ENCODE peak calls at places on chromosome 9, in four cellular contexts. W, H, E and X are unnamed samples.

GRCh38 chr9:112020680-112021596 is 124.3 kb downstream of the UGCG start:
- DNase-seq in W (no peak), H (no peak), E (no peak), X (no peak)

GRCh38 chr9:77598510-77598909 is 49.6 kb downstream of the GNA14 start:
- DNase-seq in W (no peak), H (no peak), E (peak; percentile 33), X (no peak)

GRCh38 chr9:104386425-104387069 is 117.5 kb upstream of the OR13F1 start:
- DNase-seq in W (no peak), H (no peak), E (no peak), X (no peak)

GRCh38 chr9:121269030-121269887 is 1.3 kb downstream of the GSN start:
- DNase-seq in W (no peak), H (no peak), E (no peak), X (no peak)

GRCh38 chr9:6757132-6757987 is at the start of gene KDM4C:
- DNase-seq in W (peak; percentile 81), H (peak; percentile 71), E (peak; percentile 85), X (peak; percentile 72)

GRCh38 chr9:107034831-107035230 is 171.9 kb downstream of the ZNF462 start:
- DNase-seq in W (no peak), H (no peak), E (no peak), X (no peak)

GRCh38 chr9:104944871-104945270 is 16.9 kb upstream of the ABCA1 start:
- DNase-seq in W (no peak), H (no peak), E (no peak), X (no peak)

GRCh38 chr9:14415947-14416346 is 102.0 kb upstream of the NFIB start:
- DNase-seq in W (no peak), H (no peak), E (no peak), X (no peak)

GRCh38 chr9:935348-935965 is 41.0 kb upstream of the DMRT3 start:
- DNase-seq in W (peak; percentile 62), H (peak; percentile 2), E (peak; percentile 7), X (no peak)

GRCh38 chr9:108473209-108474112 is 382.3 kb downstream of the ACTL7B start:
- DNase-seq in W (no peak), H (peak; percentile 37), E (no peak), X (no peak)

GRCh38 chr9:89999176-89999533 is 394.3 kb downstream of the GADD45G start:
- DNase-seq in W (no peak), H (no peak), E (no peak), X (no peak)

GRCh38 chr9:94867842-94868312 is 141.4 kb downstream of the AOPEP start:
- DNase-seq in W (no peak), H (peak; percentile 90), E (no peak), X (no peak)

GRCh38 chr9:110217656-110218099 is 9.7 kb upstream of the C9orf152 start:
- DNase-seq in W (no peak), H (no peak), E (no peak), X (no peak)

GRCh38 chr9:1876891-1877496 is 138.2 kb upstream of the SMARCA2 start:
- DNase-seq in W (no peak), H (no peak), E (no peak), X (no peak)

GRCh38 chr9:113593682-113594281 is 130.3 kb downstream of the RGS3 start:
- DNase-seq in W (peak; percentile 84), H (peak; percentile 95), E (peak; percentile 98), X (peak; percentile 89)

GRCh38 chr9:113590991-113591898 is 127.7 kb downstream of the RGS3 start:
- DNase-seq in W (peak; percentile 93), H (no peak), E (peak; percentile 84), X (peak; percentile 91)

GRCh38 chr9:113592806-113593575 is 129.5 kb downstream of the RGS3 start:
- DNase-seq in W (no peak), H (no peak), E (no peak), X (no peak)

GRCh38 chr9:113590389-113590788 is 126.9 kb downstream of the RGS3 start:
- DNase-seq in W (no peak), H (no peak), E (no peak), X (no peak)

DNA sequence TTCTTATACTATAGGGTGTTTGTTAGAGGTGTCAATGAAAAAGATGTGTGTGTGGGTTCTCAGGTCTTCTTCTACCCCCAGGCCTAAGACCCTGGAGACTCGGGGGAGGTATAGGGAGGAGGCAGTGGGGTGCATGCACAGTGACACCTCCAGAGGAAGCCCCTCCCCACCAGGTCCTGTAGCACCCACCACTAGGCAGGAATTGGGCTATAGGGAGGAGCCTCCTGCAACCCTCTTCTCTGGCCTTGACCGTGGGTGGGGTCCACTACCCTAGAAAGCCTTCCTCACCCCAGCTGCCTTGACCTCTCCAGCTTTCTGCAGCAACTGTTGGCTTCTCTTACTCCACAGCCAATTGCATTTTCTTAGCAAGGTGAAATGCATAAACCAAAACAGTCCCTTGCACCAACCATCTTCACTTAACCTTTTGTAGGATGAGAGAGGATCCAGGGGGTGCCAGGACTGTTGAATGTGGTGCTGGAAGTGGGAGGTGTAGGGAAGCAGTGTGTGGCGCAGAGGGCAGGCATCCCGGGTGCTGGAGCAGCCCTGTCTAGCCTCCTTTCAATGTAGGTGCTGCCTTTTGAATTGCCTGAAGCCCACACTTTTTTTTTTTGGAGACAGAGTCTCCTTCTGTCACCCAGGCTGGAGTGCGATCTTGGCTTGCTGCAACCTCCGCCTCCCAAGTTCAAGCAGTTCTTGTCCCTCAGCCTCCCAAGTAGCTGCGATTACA is 128.5 kb downstream of the RGS3 start:
- DNase-seq in W (no peak), H (no peak), E (no peak), X (no peak)
- TF ChIP-seq CTCF in W (no peak), H (no peak), E (no peak), X (no peak)

GRCh38 chr9:74303945-74304344 is 193.2 kb upstream of the RORB start:
- DNase-seq in W (no peak), H (no peak), E (no peak), X (peak; percentile 43)

GRCh38 chr9:74304598-74304997 is 192.5 kb upstream of the RORB start:
- DNase-seq in W (no peak), H (no peak), E (no peak), X (no peak)

GRCh38 chr9:74309654-74310053 is 187.5 kb upstream of the RORB start:
- DNase-seq in W (no peak), H (no peak), E (no peak), X (no peak)
- TF ChIP-seq CTCF in W (no peak), H (no peak), E (no peak), X (no peak)

DNA sequence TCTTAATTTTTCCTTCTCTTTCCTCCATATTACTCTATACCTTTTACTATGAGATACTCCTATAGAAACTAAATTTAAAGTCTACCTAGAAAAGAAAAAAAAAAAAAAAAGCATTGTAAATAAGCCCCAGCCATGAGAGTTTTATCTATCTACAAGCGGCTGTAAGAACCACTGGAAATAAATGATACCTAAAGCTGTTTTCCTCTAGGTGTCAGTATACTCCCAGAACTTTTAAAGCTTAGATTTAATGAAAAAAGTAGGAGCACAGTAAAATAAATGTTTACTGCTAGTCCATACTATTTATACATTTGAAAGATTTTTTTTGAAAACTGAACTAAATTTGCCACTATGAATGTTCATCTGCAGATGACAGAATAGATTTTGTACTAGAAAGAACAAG is 26.2 kb downstream of the TYRP1 start:
- DNase-seq in W (no peak), H (peak; percentile 38), E (no peak), X (no peak)
- TF ChIP-seq CTCF in W (peak; percentile 49), H (peak; percentile 46), E (peak; percentile 56), X (peak; percentile 57)

DNA sequence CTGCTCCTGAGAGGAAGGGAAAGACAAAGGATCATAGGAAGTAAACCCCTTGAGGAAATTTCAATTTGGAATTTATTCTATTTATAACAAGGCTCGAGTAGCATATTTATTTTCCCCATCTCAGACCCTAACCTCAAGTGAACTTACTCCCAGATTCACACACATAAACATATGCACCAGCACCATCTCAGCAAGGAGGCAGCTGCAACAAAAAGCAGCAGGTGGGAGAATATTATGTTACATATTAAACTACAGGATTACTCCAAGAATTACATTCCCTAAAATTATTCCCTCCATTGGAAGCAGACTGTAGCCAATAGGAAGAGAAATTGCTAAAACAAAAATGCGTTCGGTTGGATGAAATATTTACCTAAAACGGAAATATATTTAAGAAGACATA is 108.4 kb upstream of the PRSS3 start:
- DNase-seq in W (no peak), H (no peak), E (no peak), X (no peak)
- TF ChIP-seq CTCF in W (no peak), H (no peak), E (no peak), X (no peak)

GRCh38 chr9:92654481-92655301 is 15.2 kb downstream of the IPPK start:
- DNase-seq in W (no peak), H (no peak), E (no peak), X (no peak)
- TF ChIP-seq CTCF in W (no peak), H (no peak), E (no peak), X (no peak)

DNA sequence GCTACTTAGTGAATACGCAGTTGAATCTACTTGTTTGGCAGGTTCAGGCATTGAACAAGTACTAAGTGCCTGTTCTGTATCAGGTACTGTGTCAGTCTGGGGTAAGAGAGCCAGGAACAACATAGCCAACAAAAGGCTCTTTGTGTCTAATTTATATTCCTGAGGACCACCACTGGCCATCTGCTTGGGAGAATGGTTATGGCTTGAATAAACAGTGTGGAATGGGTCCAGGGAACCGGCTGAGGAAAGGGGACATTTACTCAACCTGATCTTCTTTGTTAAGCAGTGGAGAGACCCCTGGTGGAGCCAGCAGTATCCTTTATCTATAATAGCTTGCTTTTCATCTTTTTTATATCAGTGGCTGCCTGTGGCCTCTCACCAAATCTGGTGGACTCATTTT is 38.6 kb downstream of the EXOSC2 start:
- DNase-seq in W (no peak), H (no peak), E (no peak), X (no peak)
- TF ChIP-seq CTCF in W (no peak), H (no peak), E (peak; percentile 32), X (no peak)

DNA sequence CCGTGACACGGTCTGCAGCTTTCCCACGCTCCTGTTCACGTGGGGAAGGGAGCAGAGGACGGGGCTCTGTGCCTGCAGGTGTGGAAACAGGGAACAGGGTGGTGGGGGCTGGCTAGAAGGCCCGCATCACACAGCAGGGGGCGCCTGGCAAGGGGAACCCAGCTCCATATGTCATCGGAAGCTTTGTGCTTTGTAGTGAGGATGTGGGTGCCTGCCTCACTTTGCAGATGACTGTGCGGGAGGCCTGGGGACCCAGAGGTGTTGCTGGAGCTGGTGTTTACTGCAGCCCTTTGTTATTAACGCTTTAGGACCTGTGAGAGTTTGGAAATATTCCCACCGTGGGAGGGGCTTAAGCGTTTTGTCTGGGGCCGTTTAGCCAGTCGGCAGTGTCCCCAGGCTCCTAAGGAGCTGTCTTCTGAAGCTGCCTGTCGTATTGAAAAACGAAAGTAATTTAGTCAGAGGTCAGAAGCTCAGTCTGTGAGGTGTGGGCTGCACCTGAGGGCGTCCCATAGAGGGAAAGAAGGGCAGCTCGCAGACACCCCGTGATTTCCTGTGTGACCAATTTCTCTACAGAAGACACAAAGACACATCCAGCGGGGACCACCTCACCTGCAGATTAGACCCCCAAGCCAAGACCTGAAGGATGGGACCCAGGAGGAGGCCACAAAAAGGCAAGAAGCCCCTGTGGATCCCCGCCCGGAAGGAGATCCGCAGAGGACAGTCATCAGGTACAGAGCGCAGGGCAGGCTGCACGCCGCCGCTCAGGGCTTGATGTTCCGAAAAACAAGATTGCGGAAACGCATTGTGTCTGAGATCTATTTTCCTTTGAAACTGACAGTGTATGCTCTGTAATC is 9.1 kb downstream of the MAN1B1 start:
- DNase-seq in W (no peak), H (no peak), E (peak; percentile 64), X (no peak)
- TF ChIP-seq CTCF in W (no peak), H (no peak), E (peak; percentile 58), X (no peak)